ENCODE peak calls at places on chromosomes 1 and 21, in eight cellular contexts. Q, E, A, P, W, F, Z and D are unnamed samples. For H3K27me3, the result is how much of the 10 kb centered on the place peaks cover.

GRCh38 chr1:26015358-26015757 is 6.2 kb upstream of the EXTL1 start:
- DNase-seq in Q (peak), E (no peak), A (no peak), P (no peak), W (peak), F (no peak), Z (no peak), D (no peak)

GRCh38 chr1:233689748-233690254 is 75.9 kb downstream of the KCNK1 start:
- DNase-seq in Q (no peak), E (no peak), A (no peak), P (no peak), W (no peak), F (no peak), Z (no peak), D (no peak)

GRCh38 chr1:225908773-225909172 is 15.3 kb downstream of the PYCR2 start:
- DNase-seq in Q (no peak), E (no peak), A (no peak), P (no peak), W (no peak), F (no peak), Z (no peak), D (no peak)

GRCh38 chr1:54253480-54253879 is 53.5 kb downstream of the MRPL37 start:
- DNase-seq in Q (peak), E (peak), A (no peak), P (peak), W (peak), F (no peak), Z (no peak), D (no peak)

GRCh38 chr1:94286864-94287437 is 49.6 kb upstream of the ARHGAP29 start:
- DNase-seq in Q (no peak), E (peak), A (no peak), P (no peak), W (no peak), F (no peak), Z (no peak), D (no peak)

GRCh38 chr1:201755200-201755599 is 73.8 kb upstream of the IPO9 start:
- DNase-seq in Q (no peak), E (no peak), A (no peak), P (no peak), W (no peak), F (no peak), Z (no peak), D (no peak)

GRCh38 chr1:203250936-203251335 is 21.5 kb upstream of the CHIT1 start:
- DNase-seq in Q (no peak), E (peak), A (no peak), P (no peak), W (peak), F (no peak), Z (no peak), D (no peak)

GRCh38 chr1:246267426-246267825 is 239.7 kb downstream of the SMYD3 start:
- DNase-seq in Q (no peak), E (no peak), A (no peak), P (no peak), W (no peak), F (no peak), Z (no peak), D (peak)

GRCh38 chr1:15836772-15837669 is 10.5 kb upstream of the SPEN start:
- DNase-seq in Q (peak), E (no peak), A (peak), P (no peak), W (no peak), F (no peak), Z (no peak), D (peak)

GRCh38 chr1:109903371-109903930 is 7.2 kb upstream of the CSF1 start:
- DNase-seq in Q (no peak), E (no peak), A (no peak), P (no peak), W (no peak), F (no peak), Z (no peak), D (no peak)

GRCh38 chr1:70738576-70738975 is 309.0 kb downstream of the PTGER3 start:
- DNase-seq in Q (no peak), E (no peak), A (no peak), P (no peak), W (no peak), F (no peak), Z (peak), D (no peak)

GRCh38 chr1:205774277-205775014 is 836 bp downstream of the RAB29 start:
- DNase-seq in Q (peak), E (no peak), A (peak), P (no peak), W (peak), F (no peak), Z (peak), D (peak)

GRCh38 chr1:63797056-63797726 is 23.4 kb downstream of the ROR1 start:
- DNase-seq in Q (no peak), E (peak), A (no peak), P (no peak), W (peak), F (no peak), Z (no peak), D (no peak)

GRCh38 chr1:26412180-26412840 is 1.7 kb downstream of the LIN28A start:
- DNase-seq in Q (no peak), E (no peak), A (peak), P (no peak), W (no peak), F (no peak), Z (no peak), D (peak)

GRCh38 chr1:233627376-233627775 is 13.5 kb downstream of the KCNK1 start:
- DNase-seq in Q (no peak), E (peak), A (no peak), P (no peak), W (no peak), F (peak), Z (no peak), D (no peak)

GRCh38 chr1:63732666-63733065 is 41.2 kb upstream of the ROR1 start:
- DNase-seq in Q (no peak), E (no peak), A (no peak), P (no peak), W (peak), F (no peak), Z (no peak), D (no peak)

GRCh38 chr1:92485374-92486250 is 1.1 kb downstream of the GFI1 start:
- DNase-seq in Q (peak), E (no peak), A (peak), P (peak), W (peak), F (peak), Z (peak), D (peak)

DNA sequence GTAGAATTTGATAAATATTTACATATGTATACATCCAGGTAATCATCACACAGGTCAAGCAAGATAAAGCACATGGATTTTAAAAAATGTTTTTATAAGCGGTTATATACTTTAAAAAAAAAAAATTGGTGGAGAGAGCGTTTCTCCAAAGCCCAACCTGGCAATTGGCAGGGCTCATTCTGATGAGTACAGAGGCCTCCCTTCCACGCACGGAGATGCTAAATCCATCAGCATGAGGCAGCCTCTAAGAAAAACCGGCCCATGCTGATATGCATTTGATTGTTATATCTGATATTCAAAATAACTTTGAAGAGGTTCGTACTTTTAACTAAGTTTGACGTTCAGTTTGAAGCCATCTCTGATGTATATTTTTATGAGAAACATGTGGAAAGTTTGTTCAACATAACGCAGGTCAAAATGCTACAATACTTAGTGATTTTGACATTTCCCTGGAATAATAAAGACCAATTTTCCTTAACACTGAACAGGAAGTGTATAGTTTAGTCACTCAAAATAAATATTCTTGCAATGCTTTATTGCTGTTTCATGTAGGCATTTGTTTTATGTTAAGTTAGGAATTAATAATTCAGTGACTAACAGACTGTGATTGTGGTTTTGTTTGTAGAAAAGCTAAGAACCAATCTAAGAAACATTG is 151.7 kb downstream of the NR5A2 start:
- DNase-seq in Q (no peak), E (peak), A (no peak), P (no peak), W (peak), F (no peak), Z (no peak), D (no peak)
- TF ChIP-seq EZH2phosphoT487 in Q (no peak), E (no peak), A (no peak), P (no peak), W (peak), F (no peak), Z (no peak), D (no peak)

DNA sequence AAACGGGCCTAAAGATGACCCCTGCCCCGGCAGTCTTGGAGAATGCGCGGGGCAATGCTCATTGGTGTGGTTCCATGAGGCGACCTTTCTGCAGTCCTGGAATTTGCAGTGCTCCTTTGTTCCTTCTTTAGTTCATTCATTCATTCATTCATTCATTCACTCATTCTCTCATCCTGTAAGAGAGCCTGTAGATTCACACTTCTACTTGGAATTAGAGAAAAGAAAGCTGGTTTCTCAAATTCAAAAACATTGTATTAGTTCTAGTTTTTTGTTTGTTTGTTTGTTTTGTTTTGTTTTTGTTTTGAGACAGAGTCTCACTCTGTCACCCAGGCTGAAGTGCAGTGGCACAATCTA is 31.6 kb downstream of the PAX7 start:
- DNase-seq in Q (no peak), E (no peak), A (no peak), P (no peak), W (no peak), F (no peak), Z (no peak), D (no peak)
- H3K27me3 ChIP-seq in Q (half or more), E (under half), A (half or more), P (under half), W (under half), F (half or more), Z (under half), D (under half)

GRCh38 chr21:16455978-16456377 is 726.2 kb downstream of the USP25 start:
- DNase-seq in Q (no peak), E (no peak), A (no peak), P (no peak), W (no peak), F (no peak), Z (no peak), D (peak)
- TF ChIP-seq EZH2phosphoT487 in Q (no peak), E (no peak), A (no peak), P (no peak), W (no peak), F (no peak), Z (no peak), D (no peak)

GRCh38 chr1:151820940-151821339 is 10.7 kb downstream of the RORC start:
- DNase-seq in Q (no peak), E (no peak), A (no peak), P (no peak), W (no peak), F (peak), Z (peak), D (no peak)

GRCh38 chr1:151819951-151820623 is 11.5 kb downstream of the RORC start:
- DNase-seq in Q (no peak), E (peak), A (no peak), P (no peak), W (peak), F (no peak), Z (no peak), D (no peak)

GRCh38 chr1:151816964-151817730 is 11.9 kb upstream of the LINGO4 start:
- DNase-seq in Q (no peak), E (no peak), A (no peak), P (no peak), W (no peak), F (no peak), Z (no peak), D (no peak)

GRCh38 chr1:151816548-151816947 is 11.3 kb upstream of the LINGO4 start:
- DNase-seq in Q (no peak), E (no peak), A (no peak), P (no peak), W (no peak), F (no peak), Z (no peak), D (no peak)

GRCh38 chr1:151819227-151819835 is 12.3 kb downstream of the RORC start:
- DNase-seq in Q (no peak), E (no peak), A (no peak), P (no peak), W (no peak), F (no peak), Z (no peak), D (no peak)
- H3K27me3 ChIP-seq in Q (under half), E (under half), A (under half), P (under half), W (under half), F (under half), Z (under half), D (under half)

GRCh38 chr1:231727171-231727570 is 100.6 kb downstream of the DISC1 start:
- DNase-seq in Q (no peak), E (no peak), A (no peak), P (no peak), W (no peak), F (no peak), Z (peak), D (no peak)
- TF ChIP-seq EZH2phosphoT487 in Q (no peak), E (no peak), A (no peak), P (no peak), W (no peak), F (no peak), Z (no peak), D (no peak)

GRCh38 chr1:165355977-165356811 is at the start of gene LMX1A:
- DNase-seq in Q (peak), E (no peak), A (peak), P (no peak), W (peak), F (no peak), Z (no peak), D (peak)
- H3K27me3 ChIP-seq in Q (half or more), E (half or more), A (half or more), P (under half), W (half or more), F (under half), Z (half or more), D (half or more)

GRCh38 chr1:186155594-186155993 is 219.5 kb downstream of the TPR start:
- DNase-seq in Q (peak), E (peak), A (peak), P (peak), W (peak), F (peak), Z (peak), D (peak)
- TF ChIP-seq EZH2phosphoT487 in Q (no peak), E (no peak), A (no peak), P (no peak), W (no peak), F (no peak), Z (no peak), D (no peak)